ENCODE peak calls at places on chromosomes 12 and 14, in four cellular contexts. P is sigmoid colon; F is stimulated activated CD8-positive, alpha-beta memory T cell treated with anti-CD3 and anti-CD28 coated beads, Interleukin-4, amount 100 ng/mL, for 24 hours; G is hypothalamus. H is an unnamed sample.

GRCh38 chr14:99946652-99947489 is 118.4 kb upstream of the EVL start:
- DNase-seq in P (peak; percentile 62), F (peak; percentile 33), G (no peak), H (no peak)

GRCh38 chr12:120347766-120348165 is 20.2 kb upstream of the PLA2G1B start:
- DNase-seq in P (no peak), F (no peak), G (no peak), H (no peak)

GRCh38 chr14:40581264-40581663 is 1025.4 kb upstream of the LRFN5 start:
- DNase-seq in P (no peak), F (no peak), G (no peak), H (no peak)

GRCh38 chr12:78101946-78102635 is 271.4 kb downstream of the NAV3 start:
- DNase-seq in P (no peak), F (no peak), G (no peak), H (no peak)

GRCh38 chr12:53410951-53411350 is 12.7 kb upstream of the AMHR2 start:
- DNase-seq in P (peak; percentile 37), F (no peak), G (no peak), H (no peak)

GRCh38 chr14:99127651-99128167 is 144.3 kb downstream of the BCL11B start:
- DNase-seq in P (peak; percentile 64), F (no peak), G (no peak), H (no peak)

GRCh38 chr14:64707661-64708060 is 3.4 kb downstream of the PLEKHG3 start:
- DNase-seq in P (peak; percentile 38), F (no peak), G (no peak), H (no peak)

GRCh38 chr12:94872007-94872653 is 131.4 kb downstream of the NDUFA12 start:
- DNase-seq in P (no peak), F (no peak), G (no peak), H (no peak)

GRCh38 chr12:7609480-7609879 is 56.2 kb downstream of the APOBEC1 start:
- DNase-seq in P (no peak), F (no peak), G (no peak), H (no peak)

GRCh38 chr12:27624586-27624985 is 71.7 kb upstream of the REP15 start:
- DNase-seq in P (no peak), F (no peak), G (no peak), H (no peak)

GRCh38 chr12:45909041-45909713 is 81.2 kb downstream of the SCAF11 start:
- DNase-seq in P (no peak), F (no peak), G (no peak), H (no peak)

GRCh38 chr14:90717916-90718315 is 98.3 kb downstream of the TTC7B start:
- DNase-seq in P (no peak), F (no peak), G (no peak), H (no peak)

GRCh38 chr12:10272466-10272865 is 35.2 kb upstream of the KLRD1 start:
- DNase-seq in P (no peak), F (no peak), G (no peak), H (no peak)

GRCh38 chr14:61102549-61103466 is 121.8 kb downstream of the SLC38A6 start:
- DNase-seq in P (no peak), F (no peak), G (no peak), H (no peak)

GRCh38 chr14:59342108-59342507 is 123.1 kb downstream of the GPR135 start:
- DNase-seq in P (no peak), F (no peak), G (no peak), H (no peak)

GRCh38 chr14:95770777-95771176 is 56.9 kb upstream of the TCL1A start:
- DNase-seq in P (no peak), F (no peak), G (no peak), H (no peak)

GRCh38 chr14:72633551-72633950 is 260.4 kb downstream of the DPF3 start:
- DNase-seq in P (no peak), F (no peak), G (no peak), H (no peak)

GRCh38 chr12:3333583-3333982 is 157.4 kb upstream of the PRMT8 start:
- DNase-seq in P (peak; percentile 57), F (no peak), G (no peak), H (no peak)

GRCh38 chr12:88781909-88782308 is 201.6 kb upstream of the KITLG start:
- DNase-seq in P (no peak), F (no peak), G (no peak), H (no peak)

GRCh38 chr12:108701779-108702435 is 29.4 kb downstream of the CORO1C start:
- DNase-seq in P (no peak), F (no peak), G (no peak), H (no peak)

GRCh38 chr14:32761381-32761968 is 177.2 kb upstream of the NPAS3 start:
- DNase-seq in P (no peak), F (no peak), G (no peak), H (no peak)

GRCh38 chr14:68662395-68662794 is 130.5 kb downstream of the ZFP36L1 start:
- DNase-seq in P (no peak), F (no peak), G (no peak), H (no peak)

GRCh38 chr12:69851976-69852375 is 26.9 kb downstream of the MYRFL start:
- DNase-seq in P (no peak), F (no peak), G (no peak), H (no peak)

GRCh38 chr12:116481726-116482125 is 77.5 kb upstream of the MAP1LC3B2 start:
- DNase-seq in P (no peak), F (no peak), G (no peak), H (no peak)

GRCh38 chr12:85831327-85831990 is 4.8 kb downstream of the RASSF9 start:
- DNase-seq in P (no peak), F (no peak), G (no peak), H (no peak)

GRCh38 chr14:71711131-71711530 is 221.1 kb upstream of the RGS6 start:
- DNase-seq in P (no peak), F (no peak), G (no peak), H (no peak)

GRCh38 chr12:27344760-27345159 is 12.1 kb downstream of the BMAL2 start:
- DNase-seq in P (no peak), F (no peak), G (no peak), H (no peak)

GRCh38 chr14:26199599-26200370 is 398.0 kb downstream of the NOVA1 start:
- DNase-seq in P (no peak), F (no peak), G (no peak), H (no peak)

GRCh38 chr14:50944647-50945413 is 547 bp upstream of the PYGL start:
- DNase-seq in P (peak; percentile 83), F (no peak), G (no peak), H (no peak)

GRCh38 chr12:131434208-131435125 is 276.4 kb upstream of the SFSWAP start:
- DNase-seq in P (peak; percentile 59), F (no peak), G (no peak), H (no peak)

GRCh38 chr12:107379852-107380567 is 286.7 kb upstream of the CRY1 start:
- DNase-seq in P (no peak), F (no peak), G (no peak), H (no peak)

GRCh38 chr14:104223810-104224515 is 85.6 kb downstream of the KIF26A start:
- DNase-seq in P (no peak), F (no peak), G (no peak), H (no peak)

GRCh38 chr14:23646648-23647549 is 10.7 kb downstream of the DHRS2 start:
- DNase-seq in P (no peak), F (no peak), G (no peak), H (no peak)

H was measured in NK-92 treated with Interleukin-12 subunit alpha and Interleukin-12 subunit beta, amount 100 ng/mL, for 24 hours.